ENCODE peak calls at places on chromosomes 2 and 18, in eight cellular contexts. J is hepatocyte; Y is Panc1; Z is Peyer's patch; V is GM23338; L is neuronal stem cell; F is thyroid gland; W is CD8-positive, alpha-beta memory T cell. I is an unnamed sample. For H3K4me1 and H3K36me3, the result is how much of the 10 kb centered on the place peaks cover.

GRCh38 chr2:96253006-96253405 is 12.8 kb downstream of the TMEM127 start:
- DNase-seq in J (peak), Y (no peak), Z (peak), V (no peak), L (no peak), F (no peak), W (no peak), I (no peak)

GRCh38 chr2:45263147-45263546 is 253.9 kb upstream of the SIX2 start:
- DNase-seq in J (no peak), Y (no peak), Z (no peak), V (no peak), L (no peak), F (no peak), W (no peak), I (no peak)

GRCh38 chr2:191929288-191929687 is 82.4 kb upstream of the CAVIN2 start:
- DNase-seq in J (no peak), Y (no peak), Z (no peak), V (no peak), L (no peak), F (no peak), W (no peak), I (no peak)

GRCh38 chr2:179657068-179657467 is 204.3 kb downstream of the ZNF385B start:
- DNase-seq in J (no peak), Y (no peak), Z (no peak), V (no peak), L (no peak), F (no peak), W (no peak), I (no peak)

GRCh38 chr2:28048341-28048740 is 157.8 kb downstream of the BABAM2 start:
- DNase-seq in J (no peak), Y (no peak), Z (no peak), V (no peak), L (no peak), F (no peak), W (no peak), I (no peak)

GRCh38 chr2:9703701-9704221 is 73.0 kb upstream of the YWHAQ start:
- DNase-seq in J (peak), Y (peak), Z (no peak), V (no peak), L (no peak), F (no peak), W (no peak), I (no peak)

GRCh38 chr2:26691881-26692813 is at the start of gene KCNK3:
- DNase-seq in J (peak), Y (no peak), Z (peak), V (peak), L (peak), F (peak), W (no peak), I (no peak)

GRCh38 chr2:152505495-152505906 is 170.5 kb downstream of the FMNL2 start:
- DNase-seq in J (no peak), Y (peak), Z (no peak), V (no peak), L (no peak), F (peak), W (no peak), I (peak)

GRCh38 chr2:158730621-158730905 is 64.6 kb upstream of the DAPL1 start:
- DNase-seq in J (no peak), Y (no peak), Z (no peak), V (no peak), L (no peak), F (no peak), W (no peak), I (no peak)

GRCh38 chr2:46663614-46664013 is 184.2 kb downstream of the TMEM247 start:
- DNase-seq in J (no peak), Y (no peak), Z (no peak), V (no peak), L (no peak), F (no peak), W (no peak), I (no peak)

GRCh38 chr2:180523629-180524340 is 456.6 kb upstream of the UBE2E3 start:
- DNase-seq in J (no peak), Y (no peak), Z (no peak), V (no peak), L (no peak), F (no peak), W (no peak), I (peak)

GRCh38 chr2:66574701-66575624 is 140.0 kb downstream of the MEIS1 start:
- DNase-seq in J (peak), Y (no peak), Z (no peak), V (peak), L (peak), F (peak), W (no peak), I (peak)

GRCh38 chr18:31042391-31043181 is at the start of gene DSC3:
- DNase-seq in J (peak), Y (no peak), Z (peak), V (peak), L (peak), F (peak), W (no peak), I (no peak)

GRCh38 chr2:221025397-221025796 is 546.7 kb downstream of the EPHA4 start:
- DNase-seq in J (no peak), Y (no peak), Z (no peak), V (no peak), L (no peak), F (no peak), W (no peak), I (no peak)

GRCh38 chr2:138021154-138021553 is 56.9 kb downstream of the HNMT start:
- DNase-seq in J (no peak), Y (no peak), Z (no peak), V (no peak), L (no peak), F (no peak), W (no peak), I (no peak)

GRCh38 chr2:44277541-44277940 is 2.3 kb downstream of the SLC3A1 start:
- DNase-seq in J (no peak), Y (no peak), Z (no peak), V (no peak), L (no peak), F (no peak), W (no peak), I (no peak)

GRCh38 chr18:36829362-36830140 is 624 bp downstream of the KIAA1328 start:
- DNase-seq in J (peak), Y (no peak), Z (no peak), V (no peak), L (no peak), F (peak), W (no peak), I (no peak)

GRCh38 chr18:24273596-24273995 is 124.0 kb downstream of the OSBPL1A start:
- DNase-seq in J (no peak), Y (no peak), Z (no peak), V (no peak), L (no peak), F (no peak), W (no peak), I (no peak)

GRCh38 chr2:118539290-118539689 is 308.2 kb downstream of the EN1 start:
- DNase-seq in J (peak), Y (no peak), Z (no peak), V (peak), L (no peak), F (peak), W (no peak), I (peak)

GRCh38 chr18:79923896-79924585 is 27.4 kb downstream of the SLC66A2 start:
- DNase-seq in J (no peak), Y (no peak), Z (peak), V (no peak), L (no peak), F (no peak), W (no peak), I (peak)

GRCh38 chr2:217261452-217261851 is 401.6 kb upstream of the TNP1 start:
- DNase-seq in J (no peak), Y (no peak), Z (no peak), V (no peak), L (no peak), F (no peak), W (no peak), I (no peak)

GRCh38 chr2:200454839-200455801 is 54.7 kb downstream of the KCTD18 start:
- DNase-seq in J (no peak), Y (no peak), Z (no peak), V (no peak), L (no peak), F (no peak), W (no peak), I (no peak)

GRCh38 chr18:74248189-74248975 is 43.4 kb downstream of the CYB5A start:
- DNase-seq in J (no peak), Y (no peak), Z (no peak), V (no peak), L (no peak), F (no peak), W (no peak), I (no peak)

GRCh38 chr2:237791977-237792727 is 6.4 kb upstream of the RBM44 start:
- DNase-seq in J (peak), Y (no peak), Z (no peak), V (peak), L (no peak), F (no peak), W (no peak), I (no peak)

GRCh38 chr2:9057939-9058761 is 54.7 kb upstream of the MBOAT2 start:
- DNase-seq in J (no peak), Y (no peak), Z (no peak), V (no peak), L (no peak), F (no peak), W (no peak), I (no peak)

GRCh38 chr2:134988994-134989605 is 58.1 kb downstream of the MAP3K19 start:
- DNase-seq in J (peak), Y (peak), Z (no peak), V (peak), L (no peak), F (no peak), W (no peak), I (no peak)

GRCh38 chr2:7031424-7032245 is 114.4 kb downstream of the RNF144A start:
- DNase-seq in J (peak), Y (no peak), Z (peak), V (no peak), L (no peak), F (peak), W (peak), I (peak)

GRCh38 chr2:33086400-33087015 is 139.8 kb downstream of the LTBP1 start:
- DNase-seq in J (no peak), Y (no peak), Z (no peak), V (no peak), L (no peak), F (no peak), W (no peak), I (no peak)

GRCh38 chr2:227826563-227826962 is 12.9 kb downstream of the CCL20 start:
- DNase-seq in J (no peak), Y (no peak), Z (no peak), V (no peak), L (no peak), F (no peak), W (no peak), I (no peak)

GRCh38 chr18:58402247-58402646 is 226.6 kb downstream of the ALPK2 start:
- DNase-seq in J (peak), Y (no peak), Z (no peak), V (no peak), L (no peak), F (peak), W (no peak), I (no peak)

GRCh38 chr18:48613589-48613988 is 74.8 kb downstream of the CTIF start:
- DNase-seq in J (no peak), Y (no peak), Z (no peak), V (peak), L (no peak), F (peak), W (no peak), I (peak)

GRCh38 chr18:49756671-49757362 is 56.5 kb downstream of the ACAA2 start:
- DNase-seq in J (no peak), Y (no peak), Z (no peak), V (no peak), L (no peak), F (no peak), W (no peak), I (no peak)

GRCh38 chr2:205763708-205764501 is 81.6 kb downstream of the NRP2 start:
- DNase-seq in J (peak), Y (no peak), Z (peak), V (peak), L (peak), F (peak), W (no peak), I (peak)

GRCh38 chr18:69400253-69400975 is at the start of gene DOK6:
- DNase-seq in J (peak), Y (no peak), Z (no peak), V (peak), L (peak), F (peak), W (no peak), I (no peak)

GRCh38 chr2:219001100-219001576 is 7.9 kb upstream of the CRYBA2 start:
- DNase-seq in J (peak), Y (no peak), Z (peak), V (no peak), L (no peak), F (no peak), W (no peak), I (no peak)

GRCh38 chr2:219003979-219004378 is 10.8 kb upstream of the CRYBA2 start:
- DNase-seq in J (no peak), Y (no peak), Z (no peak), V (no peak), L (no peak), F (no peak), W (no peak), I (no peak)

GRCh38 chr2:219001577-219002394 is 8.6 kb upstream of the CRYBA2 start:
- DNase-seq in J (peak), Y (no peak), Z (peak), V (peak), L (no peak), F (peak), W (no peak), I (no peak)

GRCh38 chr2:219003267-219003634 is 10.0 kb upstream of the CRYBA2 start:
- DNase-seq in J (no peak), Y (no peak), Z (no peak), V (no peak), L (no peak), F (no peak), W (no peak), I (no peak)

GRCh38 chr2:219002395-219003266 is 9.4 kb upstream of the CRYBA2 start:
- DNase-seq in J (peak), Y (no peak), Z (peak), V (peak), L (peak), F (peak), W (peak), I (no peak)
- H3K4me1 ChIP-seq in J (under half), Y (under half), Z (under half), V (under half), L (under half), F (under half), W (under half), I (under half)

GRCh38 chr2:181917378-181917735 is 25.8 kb downstream of the ITPRID2 start:
- DNase-seq in J (no peak), Y (no peak), Z (no peak), V (no peak), L (no peak), F (no peak), W (no peak), I (no peak)
- H3K36me3 ChIP-seq in J (under half), Y (half or more), Z (under half), V (under half), L (half or more), F (half or more), W (under half), I (half or more)

DNA sequence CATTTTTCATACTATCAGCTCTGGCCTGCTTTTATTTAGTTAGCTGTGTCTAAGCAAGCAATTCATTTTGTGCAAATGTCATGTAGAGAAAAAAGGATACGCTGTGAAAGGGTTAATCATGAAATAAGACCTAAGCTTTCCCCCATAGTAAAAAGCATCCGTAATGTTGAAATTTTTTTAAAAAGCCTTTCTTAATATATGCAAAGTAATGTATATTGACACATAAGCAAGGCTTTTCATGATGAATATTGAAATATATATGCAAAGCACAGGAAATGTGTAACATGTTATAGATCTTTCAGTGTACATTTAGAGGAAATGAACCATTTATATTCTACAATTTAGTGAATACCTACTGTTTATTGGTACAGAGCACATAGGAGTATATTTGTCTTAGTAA is 1135.4 kb upstream of the ZEB2 start:
- DNase-seq in J (no peak), Y (no peak), Z (no peak), V (no peak), L (no peak), F (no peak), W (no peak), I (no peak)
- H3K4me1 ChIP-seq in J (under half), Y (under half), Z (under half), V (under half), L (under half), F (under half), W (under half), I (under half)

GRCh38 chr18:54277899-54278298 is 8.6 kb downstream of the POLI start:
- DNase-seq in J (no peak), Y (no peak), Z (no peak), V (no peak), L (no peak), F (no peak), W (no peak), I (no peak)
- H3K36me3 ChIP-seq in J (under half), Y (under half), Z (under half), V (under half), L (half or more), F (under half), W (under half), I (half or more)

DNA sequence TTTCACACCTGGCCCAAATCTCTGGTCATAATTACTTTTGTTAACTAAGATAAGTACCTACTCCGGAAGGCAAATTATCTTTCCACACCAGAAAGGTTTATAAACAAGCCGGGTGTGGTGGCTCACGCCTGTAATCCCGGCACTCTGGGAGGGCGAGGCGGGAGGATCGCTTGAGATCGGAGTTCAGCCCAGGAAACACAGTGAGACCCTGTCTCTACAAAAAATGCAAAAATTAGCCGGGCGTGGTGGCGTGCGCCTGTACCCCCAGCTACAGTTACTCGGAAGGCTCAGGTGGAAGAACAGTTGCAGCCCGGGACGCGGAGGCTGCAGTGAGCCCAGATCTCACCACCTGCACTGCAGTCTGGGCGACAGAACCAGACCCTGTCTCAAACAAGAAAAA is 2.1 kb downstream of the PUM2 start:
- DNase-seq in J (no peak), Y (no peak), Z (peak), V (no peak), L (no peak), F (no peak), W (no peak), I (no peak)
- H3K4me1 ChIP-seq in J (under half), Y (under half), Z (under half), V (half or more), L (under half), F (half or more), W (half or more), I (under half)

DNA sequence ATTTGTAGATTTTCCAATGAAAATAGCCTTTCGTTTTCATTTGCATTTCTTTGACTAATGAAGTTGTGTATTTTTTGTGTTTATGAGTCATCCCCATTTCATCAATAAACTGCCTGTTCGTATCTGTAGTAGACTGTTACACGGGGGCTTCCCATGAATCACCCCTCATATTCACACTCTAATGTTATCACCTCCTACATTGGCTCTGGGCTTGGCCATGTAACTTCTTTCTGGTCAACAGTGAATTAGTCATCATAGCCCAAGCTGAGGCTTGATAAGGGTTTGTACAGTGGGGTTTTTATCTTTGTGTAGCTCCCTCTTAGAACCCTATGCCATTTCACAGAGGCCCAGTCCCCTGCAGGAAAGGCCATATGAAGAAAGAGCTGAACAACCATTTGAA is 151.1 kb downstream of the CCBE1 start:
- DNase-seq in J (peak), Y (no peak), Z (no peak), V (no peak), L (no peak), F (no peak), W (no peak), I (no peak)
- H3K36me3 ChIP-seq in J (under half), Y (under half), Z (under half), V (under half), L (under half), F (under half), W (under half), I (under half)

DNA sequence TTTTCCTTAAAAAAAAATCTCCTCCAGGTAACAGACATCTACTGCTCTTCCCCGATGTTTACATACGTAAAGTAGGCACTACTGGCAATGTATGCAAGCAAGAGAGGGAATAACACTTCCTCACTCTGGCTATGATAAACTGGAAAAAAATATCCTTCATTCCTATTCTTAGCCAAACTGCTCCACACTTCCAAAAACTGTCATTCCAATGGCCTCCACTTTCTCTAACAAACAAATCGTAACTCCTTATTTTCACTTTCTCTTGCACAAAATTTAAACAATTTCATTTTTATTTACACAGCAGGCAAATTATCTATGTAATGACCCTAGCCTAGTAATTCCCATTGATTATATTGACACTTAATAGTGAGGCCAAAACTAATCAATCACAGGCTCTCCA is 184.4 kb downstream of the TCF4 start:
- DNase-seq in J (no peak), Y (no peak), Z (no peak), V (no peak), L (no peak), F (no peak), W (no peak), I (no peak)
- H3K4me1 ChIP-seq in J (under half), Y (under half), Z (under half), V (half or more), L (under half), F (under half), W (under half), I (half or more)

GRCh38 chr2:230179907-230180306 is 39.9 kb downstream of the SP110 start:
- DNase-seq in J (no peak), Y (no peak), Z (no peak), V (peak), L (no peak), F (no peak), W (no peak), I (no peak)
- H3K36me3 ChIP-seq in J (under half), Y (under half), Z (under half), V (under half), L (under half), F (under half), W (under half), I (under half)

GRCh38 chr18:21362921-21363320 is 120.9 kb downstream of the GREB1L start:
- DNase-seq in J (no peak), Y (no peak), Z (no peak), V (no peak), L (no peak), F (no peak), W (no peak), I (no peak)

GRCh38 chr18:21364471-21364870 is 122.4 kb downstream of the GREB1L start:
- DNase-seq in J (no peak), Y (no peak), Z (no peak), V (peak), L (no peak), F (no peak), W (no peak), I (no peak)

GRCh38 chr18:21366896-21367295 is 124.9 kb downstream of the GREB1L start:
- DNase-seq in J (no peak), Y (no peak), Z (no peak), V (peak), L (peak), F (no peak), W (no peak), I (no peak)

GRCh38 chr18:21361297-21361880 is 119.4 kb downstream of the GREB1L start:
- DNase-seq in J (no peak), Y (no peak), Z (no peak), V (no peak), L (no peak), F (peak), W (no peak), I (no peak)

GRCh38 chr18:21363411-21363810 is 121.4 kb downstream of the GREB1L start:
- DNase-seq in J (no peak), Y (no peak), Z (no peak), V (no peak), L (no peak), F (no peak), W (no peak), I (no peak)
- H3K4me1 ChIP-seq in J (under half), Y (under half), Z (under half), V (under half), L (under half), F (under half), W (under half), I (under half)

I was measured in gastrocnemius medialis.